ENCODE peak calls at places on chromosomes 13 and 19, in eight cellular contexts. T, M, E, S, W, B, J and N are unnamed samples. For H3K27me3, the result is how much of the 10 kb centered on the place peaks cover.

GRCh38 chr19:7460562-7460966 is 28.3 kb downstream of the PEX11G start:
- DNase-seq in T (no peak), M (no peak), E (peak), S (peak), W (no peak), B (peak), J (no peak), N (no peak)

GRCh38 chr13:113904411-113904810 is 40.5 kb upstream of the GAS6 start:
- DNase-seq in T (peak), M (no peak), E (no peak), S (no peak), W (peak), B (peak), J (peak), N (no peak)

GRCh38 chr19:47436712-47437401 is 17.5 kb upstream of the MEIS3 start:
- DNase-seq in T (peak), M (peak), E (no peak), S (peak), W (peak), B (peak), J (peak), N (peak)

GRCh38 chr13:109345433-109345941 is 440.9 kb downstream of the IRS2 start:
- DNase-seq in T (no peak), M (no peak), E (peak), S (peak), W (no peak), B (no peak), J (no peak), N (no peak)

GRCh38 chr19:16412596-16413355 is 59.0 kb downstream of the EPS15L1 start:
- DNase-seq in T (no peak), M (no peak), E (no peak), S (no peak), W (no peak), B (no peak), J (no peak), N (no peak)

GRCh38 chr19:42201489-42202289 is 15.8 kb downstream of the DEDD2 start:
- DNase-seq in T (peak), M (peak), E (no peak), S (no peak), W (peak), B (no peak), J (no peak), N (peak)

GRCh38 chr13:53694814-53695533 is 666.4 kb downstream of the OLFM4 start:
- DNase-seq in T (no peak), M (no peak), E (no peak), S (no peak), W (no peak), B (peak), J (no peak), N (no peak)

GRCh38 chr13:78241278-78241919 is 322.8 kb upstream of the EDNRB start:
- DNase-seq in T (no peak), M (no peak), E (peak), S (peak), W (no peak), B (peak), J (no peak), N (peak)

GRCh38 chr19:43476606-43477005 is 11.2 kb upstream of the LYPD3 start:
- DNase-seq in T (no peak), M (no peak), E (peak), S (peak), W (no peak), B (peak), J (no peak), N (no peak)

GRCh38 chr13:91346848-91347211 is 657 bp upstream of the MIR17HG start:
- DNase-seq in T (peak), M (peak), E (no peak), S (no peak), W (no peak), B (peak), J (no peak), N (no peak)

GRCh38 chr13:75173457-75174356 is 308.3 kb downstream of the TBC1D4 start:
- DNase-seq in T (no peak), M (no peak), E (no peak), S (no peak), W (no peak), B (peak), J (no peak), N (no peak)

GRCh38 chr19:49515767-49516166 is 3.3 kb downstream of the FCGRT start:
- DNase-seq in T (no peak), M (no peak), E (no peak), S (no peak), W (peak), B (no peak), J (no peak), N (peak)

GRCh38 chr13:40784540-40784939 is 4.9 kb upstream of the SLC25A15 start:
- DNase-seq in T (no peak), M (no peak), E (no peak), S (no peak), W (no peak), B (no peak), J (no peak), N (no peak)

GRCh38 chr19:46639356-46640061 is 3.5 kb upstream of the GNG8 start:
- DNase-seq in T (no peak), M (no peak), E (peak), S (peak), W (no peak), B (peak), J (peak), N (peak)

GRCh38 chr13:39144941-39145533 is 106.8 kb downstream of the NHLRC3 start:
- DNase-seq in T (no peak), M (no peak), E (peak), S (peak), W (peak), B (peak), J (peak), N (no peak)

GRCh38 chr13:111115841-111116500 is 861 bp downstream of the ARHGEF7 start:
- DNase-seq in T (no peak), M (no peak), E (peak), S (peak), W (peak), B (peak), J (peak), N (no peak)

GRCh38 chr13:94813920-94814500 is 101.7 kb upstream of the SOX21 start:
- DNase-seq in T (no peak), M (no peak), E (no peak), S (no peak), W (no peak), B (no peak), J (no peak), N (no peak)

GRCh38 chr13:37608750-37609339 is 10.3 kb upstream of the POSTN start:
- DNase-seq in T (no peak), M (no peak), E (no peak), S (no peak), W (no peak), B (no peak), J (no peak), N (no peak)

DNA sequence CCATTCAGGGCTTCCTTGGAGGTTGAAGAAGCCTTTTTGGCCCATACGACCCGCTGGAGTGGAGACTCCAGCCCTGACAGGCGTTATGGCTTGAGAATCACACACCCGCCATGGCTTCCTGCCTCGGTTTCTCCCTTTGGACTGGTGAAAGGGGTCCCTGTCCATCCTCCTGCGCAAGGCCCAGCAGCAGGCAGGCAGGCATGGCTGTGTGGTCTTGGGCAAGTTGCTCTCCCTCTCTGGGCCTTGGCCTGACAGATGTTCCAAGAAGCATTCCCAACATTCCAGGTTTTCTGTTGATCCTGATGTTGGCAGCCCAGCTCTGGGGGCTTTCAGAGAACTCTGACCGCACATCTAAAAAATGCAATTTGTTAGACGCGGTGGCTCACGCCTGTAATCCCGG is 8.1 kb downstream of the PTPRS start:
- DNase-seq in T (no peak), M (no peak), E (no peak), S (no peak), W (no peak), B (no peak), J (no peak), N (no peak)
- H3K27me3 ChIP-seq in T (under half), M (under half), E (under half), S (under half), W (half or more), B (under half), J (under half), N (under half)

GRCh38 chr13:43732726-43733125 is 54.0 kb downstream of the ENOX1 start:
- DNase-seq in T (no peak), M (no peak), E (no peak), S (no peak), W (no peak), B (no peak), J (no peak), N (no peak)
- H3K27ac ChIP-seq in T (no peak), M (no peak), E (no peak), S (no peak), W (no peak), B (no peak), J (no peak), N (no peak)

DNA sequence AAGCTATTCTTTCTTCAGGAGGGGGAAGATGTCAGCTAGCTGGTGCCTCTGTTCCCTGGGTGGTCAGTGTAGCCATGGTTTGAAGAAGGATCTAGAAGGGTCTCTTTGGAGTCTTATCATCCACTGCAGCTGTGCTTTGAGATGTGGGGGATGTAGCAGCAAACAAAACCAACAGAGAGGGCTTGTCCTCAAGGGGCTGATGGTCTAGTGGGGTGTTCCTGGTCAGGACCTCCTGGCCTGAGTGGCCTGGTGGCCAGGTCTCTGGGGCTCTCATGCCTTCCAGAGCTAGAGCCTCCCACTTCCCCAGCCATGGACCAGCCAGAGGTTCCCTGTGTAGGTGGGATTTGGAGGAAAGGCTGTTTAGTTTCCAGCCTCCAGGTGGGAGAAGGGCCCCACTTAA is 40.3 kb downstream of the LYL1 start:
- DNase-seq in T (no peak), M (no peak), E (no peak), S (no peak), W (no peak), B (no peak), J (no peak), N (no peak)
- H3K27me3 ChIP-seq in T (under half), M (under half), E (under half), S (under half), W (under half), B (under half), J (under half), N (under half)

GRCh38 chr13:66835040-66835628 is 395.0 kb downstream of the PCDH9 start:
- DNase-seq in T (no peak), M (no peak), E (peak), S (peak), W (peak), B (peak), J (peak), N (no peak)

GRCh38 chr13:66829803-66830202 is 400.3 kb downstream of the PCDH9 start:
- DNase-seq in T (no peak), M (no peak), E (no peak), S (no peak), W (no peak), B (no peak), J (no peak), N (no peak)

GRCh38 chr13:66837246-66837645 is 392.9 kb downstream of the PCDH9 start:
- DNase-seq in T (no peak), M (no peak), E (no peak), S (no peak), W (no peak), B (no peak), J (no peak), N (no peak)

GRCh38 chr13:66826398-66826797 is 403.7 kb downstream of the PCDH9 start:
- DNase-seq in T (no peak), M (no peak), E (no peak), S (no peak), W (no peak), B (no peak), J (no peak), N (no peak)

DNA sequence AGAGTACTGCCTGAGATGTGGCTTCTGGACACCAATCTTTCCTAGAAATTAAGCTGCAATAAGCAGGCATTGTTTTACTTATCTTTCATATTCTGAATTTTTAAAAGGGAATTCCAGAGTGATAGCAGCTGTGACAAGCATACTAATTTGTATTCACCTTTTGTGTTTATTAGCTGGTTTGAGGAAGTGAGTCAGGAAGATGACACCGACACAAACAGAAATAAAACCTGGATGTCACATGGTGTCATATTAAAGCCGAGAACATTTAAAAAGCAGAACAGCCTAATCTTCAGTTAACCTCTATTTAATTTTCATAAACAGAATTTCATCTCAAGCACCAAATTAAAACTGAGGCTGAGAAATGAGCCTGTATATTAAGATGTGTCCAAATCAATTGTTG is 398.8 kb downstream of the PCDH9 start:
- DNase-seq in T (no peak), M (no peak), E (no peak), S (no peak), W (no peak), B (no peak), J (no peak), N (no peak)
- H3K27ac ChIP-seq in T (no peak), M (no peak), E (no peak), S (no peak), W (no peak), B (no peak), J (no peak), N (no peak)